ENCODE peak calls at places on chromosomes 7 and 10, in five cellular contexts. One of them, this sample, is unnamed.

GRCh38 chr10:58063854-58064480 is 203.7 kb downstream of the IPMK start:
- DNase-seq in K562: no peak
- DNase-seq in body of pancreas: no peak
- DNase-seq in brain microvascular endothelial cell: no peak
- DNase-seq in breast epithelium: no peak
- DNase-seq in this sample: no peak

GRCh38 chr7:44307905-44308740 is 17.3 kb downstream of the CAMK2B start:
- DNase-seq in body of pancreas: no peak
- DNase-seq in breast epithelium: peak; percentile 48
- DNase-seq in brain microvascular endothelial cell: no peak
- DNase-seq in K562: peak; percentile 5
- DNase-seq in this sample: peak; percentile 89

GRCh38 chr7:134891262-134892001 is 94.9 kb upstream of the AGBL3 start:
- DNase-seq in brain microvascular endothelial cell: peak; percentile 86
- DNase-seq in body of pancreas: peak; percentile 62
- DNase-seq in breast epithelium: peak; percentile 59
- DNase-seq in K562: no peak
- DNase-seq in this sample: peak; percentile 93

GRCh38 chr7:29900745-29901144 is 88.9 kb downstream of the SCRN1 start:
- DNase-seq in breast epithelium: no peak
- DNase-seq in brain microvascular endothelial cell: no peak
- DNase-seq in body of pancreas: no peak
- DNase-seq in K562: no peak
- DNase-seq in this sample: no peak

GRCh38 chr10:19977097-19977521 is 160.9 kb downstream of the PLXDC2 start:
- DNase-seq in K562: no peak
- DNase-seq in breast epithelium: no peak
- DNase-seq in brain microvascular endothelial cell: no peak
- DNase-seq in body of pancreas: no peak
- DNase-seq in this sample: no peak

GRCh38 chr7:130009848-130010688 is 41.1 kb downstream of the ZC3HC1 start:
- DNase-seq in K562: peak; percentile 85
- DNase-seq in brain microvascular endothelial cell: peak; percentile 77
- DNase-seq in breast epithelium: no peak
- DNase-seq in body of pancreas: peak; percentile 51
- DNase-seq in this sample: peak; percentile 95

GRCh38 chr10:26437637-26438461 is at the start of gene APBB1IP:
- DNase-seq in breast epithelium: no peak
- DNase-seq in body of pancreas: peak; percentile 30
- DNase-seq in brain microvascular endothelial cell: no peak
- DNase-seq in K562: no peak
- DNase-seq in this sample: peak; percentile 1

GRCh38 chr10:116838143-116838725 is 11.1 kb upstream of the ENO4 start:
- DNase-seq in brain microvascular endothelial cell: no peak
- DNase-seq in body of pancreas: no peak
- DNase-seq in K562: no peak
- DNase-seq in breast epithelium: no peak
- DNase-seq in this sample: no peak

GRCh38 chr7:6436385-6436685 is 11.4 kb downstream of the DAGLB start:
- DNase-seq in breast epithelium: no peak
- DNase-seq in K562: no peak
- DNase-seq in body of pancreas: no peak
- DNase-seq in brain microvascular endothelial cell: no peak
- DNase-seq in this sample: no peak

GRCh38 chr7:136958016-136958415 is 89.6 kb downstream of the CHRM2 start:
- DNase-seq in body of pancreas: no peak
- DNase-seq in K562: no peak
- DNase-seq in brain microvascular endothelial cell: peak; percentile 45
- DNase-seq in breast epithelium: no peak
- DNase-seq in this sample: no peak

GRCh38 chr7:99623702-99624447 is 7.1 kb downstream of the ZSCAN25 start:
- DNase-seq in breast epithelium: no peak
- DNase-seq in K562: no peak
- DNase-seq in brain microvascular endothelial cell: no peak
- DNase-seq in body of pancreas: no peak
- DNase-seq in this sample: no peak

GRCh38 chr7:131244259-131244852 is 83.3 kb upstream of the MKLN1 start:
- DNase-seq in breast epithelium: no peak
- DNase-seq in K562: no peak
- DNase-seq in body of pancreas: no peak
- DNase-seq in brain microvascular endothelial cell: peak; percentile 97
- DNase-seq in this sample: peak; percentile 80

GRCh38 chr7:2405201-2405600 is 1.8 kb downstream of the CHST12 start:
- DNase-seq in brain microvascular endothelial cell: no peak
- DNase-seq in body of pancreas: no peak
- DNase-seq in breast epithelium: no peak
- DNase-seq in K562: no peak
- DNase-seq in this sample: no peak

GRCh38 chr7:100778061-100778621 is 44.7 kb downstream of the ZAN start:
- DNase-seq in K562: no peak
- DNase-seq in breast epithelium: no peak
- DNase-seq in body of pancreas: no peak
- DNase-seq in brain microvascular endothelial cell: no peak
- DNase-seq in this sample: no peak

GRCh38 chr10:102261196-102261595 is 15.9 kb downstream of the GBF1 start:
- DNase-seq in brain microvascular endothelial cell: no peak
- DNase-seq in K562: no peak
- DNase-seq in body of pancreas: no peak
- DNase-seq in breast epithelium: no peak
- DNase-seq in this sample: no peak

GRCh38 chr7:7438851-7439250 is 96.8 kb downstream of the COL28A1 start:
- DNase-seq in body of pancreas: no peak
- DNase-seq in K562: no peak
- DNase-seq in brain microvascular endothelial cell: peak; percentile 97
- DNase-seq in breast epithelium: no peak
- DNase-seq in this sample: peak; percentile 100

GRCh38 chr7:134750083-134751062 is 29.1 kb upstream of the CALD1 start:
- DNase-seq in body of pancreas: peak; percentile 23
- DNase-seq in brain microvascular endothelial cell: peak; percentile 43
- DNase-seq in K562: peak; percentile 86
- DNase-seq in breast epithelium: no peak
- DNase-seq in this sample: peak; percentile 42

GRCh38 chr7:90607196-90607595 is 11.1 kb downstream of the CDK14 start:
- DNase-seq in breast epithelium: no peak
- DNase-seq in brain microvascular endothelial cell: no peak
- DNase-seq in K562: no peak
- DNase-seq in body of pancreas: no peak
- DNase-seq in this sample: peak; percentile 73

GRCh38 chr7:112869111-112869774 is 79.0 kb upstream of the TMEM168 start:
- DNase-seq in breast epithelium: no peak
- DNase-seq in body of pancreas: no peak
- DNase-seq in K562: peak; percentile 80
- DNase-seq in brain microvascular endothelial cell: peak; percentile 37
- DNase-seq in this sample: peak; percentile 46

GRCh38 chr10:127887497-127888415 is 5.0 kb downstream of the CLRN3 start:
- DNase-seq in brain microvascular endothelial cell: no peak
- DNase-seq in body of pancreas: no peak
- DNase-seq in breast epithelium: no peak
- DNase-seq in K562: no peak
- DNase-seq in this sample: no peak

GRCh38 chr10:44287408-44287807 is 97.5 kb downstream of the CXCL12 start:
- DNase-seq in body of pancreas: no peak
- DNase-seq in breast epithelium: no peak
- DNase-seq in brain microvascular endothelial cell: no peak
- DNase-seq in K562: no peak
- DNase-seq in this sample: no peak

DNA sequence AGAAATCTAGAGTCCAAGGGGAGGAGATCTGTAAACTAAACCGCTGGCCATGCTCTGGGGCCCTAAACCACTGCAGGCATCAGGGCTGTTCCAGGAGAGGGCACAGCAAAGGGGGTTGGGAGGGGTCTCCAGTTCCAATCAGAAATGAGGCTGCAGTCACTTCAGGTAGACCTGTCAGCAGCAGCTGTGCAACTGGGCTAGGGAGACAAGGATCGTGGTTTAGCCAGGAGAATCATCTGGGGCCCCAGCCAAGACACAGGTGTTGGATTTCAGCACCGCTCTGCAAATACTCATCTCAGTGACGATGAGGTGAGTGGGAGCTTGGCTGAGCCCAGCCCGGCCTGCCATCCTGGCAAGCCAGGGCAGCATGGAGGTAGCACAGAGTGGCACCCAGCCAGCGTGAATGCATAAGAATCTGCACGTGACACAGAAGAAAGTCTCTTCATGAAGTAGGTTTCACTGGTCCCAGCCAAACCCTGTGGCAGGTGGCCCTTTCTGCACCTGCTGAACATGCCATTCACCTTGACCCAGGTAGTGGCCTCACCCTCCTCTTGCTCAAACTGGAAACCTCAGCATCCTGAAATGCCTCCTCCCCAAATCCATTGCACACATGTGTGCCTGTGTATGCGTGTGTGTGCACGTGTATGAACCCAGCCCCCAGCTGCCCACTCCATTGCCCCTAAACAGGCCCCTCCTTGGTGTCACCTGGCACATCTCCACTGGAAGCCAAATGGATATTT is 9.7 kb downstream of the GPRIN2 start:
- DNase-seq in body of pancreas: peak; percentile 58
- DNase-seq in brain microvascular endothelial cell: no peak
- DNase-seq in K562: no peak
- DNase-seq in breast epithelium: peak; percentile 61
- DNase-seq in this sample: peak; percentile 68
- H3K27me3 ChIP-seq in body of pancreas: no peaks in the 10 kb centered on the region
- H3K27me3 ChIP-seq in brain microvascular endothelial cell: no peaks in the 10 kb centered on the region
- H3K27me3 ChIP-seq in K562: peaks cover 41% of the 10 kb centered on the region
- H3K27me3 ChIP-seq in breast epithelium: no peaks in the 10 kb centered on the region
- H3K27me3 ChIP-seq in this sample: peaks cover 28% of the 10 kb centered on the region

DNA sequence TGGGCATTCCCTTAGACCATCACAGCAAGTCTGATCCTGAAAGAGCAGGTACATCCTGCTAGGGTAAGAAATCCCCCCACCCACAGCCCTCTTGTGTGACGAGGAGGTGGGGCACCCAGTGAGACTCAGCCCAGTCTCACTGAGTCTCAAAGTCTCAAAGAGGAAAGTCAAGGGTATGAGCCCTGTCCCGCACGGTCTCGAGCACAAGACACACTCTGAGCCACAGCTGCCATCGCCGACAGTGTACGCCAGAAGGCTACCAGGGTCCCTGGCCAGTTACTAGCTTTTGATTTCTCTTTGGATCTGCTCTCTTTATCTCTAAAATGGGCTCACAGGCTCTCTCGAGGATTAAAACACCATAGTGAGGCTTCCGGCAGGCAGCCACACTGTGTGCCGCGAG is 190.2 kb downstream of the TNS3 start:
- DNase-seq in breast epithelium: no peak
- DNase-seq in body of pancreas: no peak
- DNase-seq in brain microvascular endothelial cell: no peak
- DNase-seq in K562: no peak
- DNase-seq in this sample: no peak
- H3K36me3 ChIP-seq in breast epithelium: no peaks in the 10 kb centered on the region
- H3K36me3 ChIP-seq in body of pancreas: peaks cover 19% of the 10 kb centered on the region
- H3K36me3 ChIP-seq in brain microvascular endothelial cell: peaks cover 31% of the 10 kb centered on the region
- H3K36me3 ChIP-seq in K562: no peaks in the 10 kb centered on the region
- H3K36me3 ChIP-seq in this sample: peaks cover 8% of the 10 kb centered on the region

GRCh38 chr7:27091125-27091524 is 4.7 kb downstream of the HOXA1 start:
- DNase-seq in brain microvascular endothelial cell: no peak
- DNase-seq in K562: no peak
- DNase-seq in body of pancreas: no peak
- DNase-seq in breast epithelium: no peak
- DNase-seq in this sample: no peak
- H3K27me3 ChIP-seq in brain microvascular endothelial cell: peaks cover 79% of the 10 kb centered on the region
- H3K27me3 ChIP-seq in K562: peaks cover 24% of the 10 kb centered on the region
- H3K27me3 ChIP-seq in body of pancreas: no peaks in the 10 kb centered on the region
- H3K27me3 ChIP-seq in breast epithelium: peaks cover 13% of the 10 kb centered on the region
- H3K27me3 ChIP-seq in this sample: peaks cover 33% of the 10 kb centered on the region

DNA sequence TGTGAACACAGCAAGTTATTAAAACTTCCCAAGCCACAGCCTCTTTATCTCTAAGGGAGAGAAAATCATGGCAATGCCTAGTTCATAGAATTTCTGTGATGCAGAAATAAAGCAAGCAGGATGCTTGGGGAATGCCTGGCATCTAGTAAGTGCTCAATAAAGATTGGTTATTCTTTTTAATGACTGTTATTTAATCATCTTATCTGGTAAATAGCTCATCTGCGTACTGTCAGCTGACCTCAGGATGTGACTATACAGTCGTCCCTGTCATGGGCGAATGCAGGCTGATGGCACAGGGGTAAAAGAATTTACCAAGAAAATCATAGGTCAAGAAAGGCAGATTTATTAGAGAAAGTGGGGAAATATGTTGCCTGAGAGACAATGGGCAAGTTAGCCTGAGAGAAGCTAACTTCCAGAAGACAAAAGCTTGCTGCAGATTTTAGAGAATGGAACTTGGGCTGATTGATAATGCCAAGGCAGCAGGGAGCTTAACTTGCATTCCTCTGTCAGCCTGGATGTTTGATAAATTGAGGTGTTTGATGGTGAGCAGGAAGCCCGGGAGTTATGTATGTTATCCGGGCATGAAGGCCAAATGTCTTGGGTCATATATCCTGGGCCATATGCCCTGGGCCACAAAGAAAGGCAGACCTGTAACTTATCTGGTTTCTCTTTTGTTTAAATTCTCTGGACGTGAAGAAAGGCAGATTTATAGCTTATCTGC is 126.0 kb downstream of the KCNMA1 start:
- DNase-seq in brain microvascular endothelial cell: no peak
- DNase-seq in body of pancreas: no peak
- DNase-seq in breast epithelium: no peak
- DNase-seq in K562: no peak
- DNase-seq in this sample: no peak
- H3K36me3 ChIP-seq in brain microvascular endothelial cell: no peaks in the 10 kb centered on the region
- H3K36me3 ChIP-seq in body of pancreas: no peaks in the 10 kb centered on the region
- H3K36me3 ChIP-seq in breast epithelium: no peaks in the 10 kb centered on the region
- H3K36me3 ChIP-seq in K562: no peaks in the 10 kb centered on the region
- H3K36me3 ChIP-seq in this sample: no peaks in the 10 kb centered on the region

GRCh38 chr7:157016024-157016351 is 5.5 kb upstream of the MNX1 start:
- DNase-seq in breast epithelium: no peak
- DNase-seq in brain microvascular endothelial cell: no peak
- DNase-seq in body of pancreas: no peak
- DNase-seq in K562: no peak
- DNase-seq in this sample: no peak
- H3K27me3 ChIP-seq in breast epithelium: peaks cover 95% of the 10 kb centered on the region
- H3K27me3 ChIP-seq in brain microvascular endothelial cell: peaks cover 97% of the 10 kb centered on the region
- H3K27me3 ChIP-seq in body of pancreas: no peaks in the 10 kb centered on the region
- H3K27me3 ChIP-seq in K562: peaks cover 64% of the 10 kb centered on the region
- H3K27me3 ChIP-seq in this sample: peaks cover 76% of the 10 kb centered on the region

GRCh38 chr10:96201525-96201924 is 69.8 kb downstream of the BLNK start:
- DNase-seq in body of pancreas: no peak
- DNase-seq in brain microvascular endothelial cell: no peak
- DNase-seq in breast epithelium: no peak
- DNase-seq in K562: no peak
- DNase-seq in this sample: no peak
- H3K36me3 ChIP-seq in body of pancreas: no peaks in the 10 kb centered on the region
- H3K36me3 ChIP-seq in brain microvascular endothelial cell: no peaks in the 10 kb centered on the region
- H3K36me3 ChIP-seq in breast epithelium: peaks cover 6% of the 10 kb centered on the region
- H3K36me3 ChIP-seq in K562: no peaks in the 10 kb centered on the region
- H3K36me3 ChIP-seq in this sample: peaks cover 4% of the 10 kb centered on the region